ENCODE peak calls at places on chromosomes 5 and 9, in four cellular contexts. B is fibroblast of the aortic adventitia, R is HS-27A, E is bronchial epithelial cell. D is an unnamed sample.

GRCh38 chr5:72265032-72265903 is 54.8 kb downstream of the MRPS27 start:
- DNase-seq in B (no peak), R (no peak), E (no peak), D (no peak)

GRCh38 chr5:14995229-14995628 is 123.7 kb upstream of the ANKH start:
- DNase-seq in B (no peak), R (no peak), E (no peak), D (no peak)

GRCh38 chr5:132688536-132689409 is 15.0 kb downstream of the IL4 start:
- DNase-seq in B (peak), R (no peak), E (no peak), D (no peak)

GRCh38 chr5:95761771-95762680 is 30.9 kb downstream of the RHOBTB3 start:
- DNase-seq in B (peak), R (peak), E (peak), D (no peak)

GRCh38 chr5:150120617-150121447 is 34.5 kb upstream of the CSF1R start:
- DNase-seq in B (no peak), R (no peak), E (no peak), D (no peak)

GRCh38 chr5:172840077-172840777 is 6.2 kb downstream of the ERGIC1 start:
- DNase-seq in B (peak), R (no peak), E (no peak), D (no peak)

GRCh38 chr5:128644863-128645262 is 106.8 kb upstream of the FBN2 start:
- DNase-seq in B (peak), R (no peak), E (no peak), D (no peak)

GRCh38 chr9:90919883-90920282 is 118.3 kb downstream of the SYK start:
- DNase-seq in B (no peak), R (no peak), E (no peak), D (no peak)

GRCh38 chr9:87711857-87712800 is 13.8 kb upstream of the CTSL start:
- DNase-seq in B (peak), R (peak), E (peak), D (no peak)

GRCh38 chr5:93058309-93058708 is 522.7 kb downstream of the NR2F1-AS1 start:
- DNase-seq in B (peak), R (no peak), E (no peak), D (no peak)

GRCh38 chr5:6197427-6197826 is 180.9 kb downstream of the MED10 start:
- DNase-seq in B (no peak), R (no peak), E (no peak), D (no peak)

GRCh38 chr5:150575745-150576448 is 64.6 kb upstream of the SYNPO start:
- DNase-seq in B (no peak), R (no peak), E (no peak), D (no peak)

D was measured in epithelial cell of prostate.